ENCODE peak calls at places on chromosome X, in nine cellular contexts. One of them, this sample, is unnamed.

GRCh38 chrX:39519213-39519544 is 578.6 kb downstream of the BCOR start:
- DNase-seq in neural crest cell: no peak
- DNase-seq in WTC11: no peak
- DNase-seq in GM13977: no peak
- DNase-seq in mesothelial cell of epicardium: no peak
- DNase-seq in breast epithelium: no peak
- DNase-seq in endodermal cell: no peak
- DNase-seq in heart right ventricle: peak; percentile 44
- DNase-seq in cardiac muscle cell: peak; percentile 61
- DNase-seq in this sample: peak; percentile 43

GRCh38 chrX:44829836-44830235 is 14.0 kb upstream of the DUSP21 start:
- DNase-seq in breast epithelium: no peak
- DNase-seq in mesothelial cell of epicardium: no peak
- DNase-seq in heart right ventricle: no peak
- DNase-seq in GM13977: no peak
- DNase-seq in neural crest cell: no peak
- DNase-seq in cardiac muscle cell: no peak
- DNase-seq in WTC11: no peak
- DNase-seq in endodermal cell: no peak
- DNase-seq in this sample: no peak

GRCh38 chrX:72060196-72060974 is 71.3 kb downstream of the RTL5 start:
- DNase-seq in endodermal cell: peak; percentile 68
- DNase-seq in breast epithelium: no peak
- DNase-seq in GM13977: no peak
- DNase-seq in WTC11: peak; percentile 50
- DNase-seq in cardiac muscle cell: peak; percentile 55
- DNase-seq in neural crest cell: peak; percentile 37
- DNase-seq in heart right ventricle: no peak
- DNase-seq in mesothelial cell of epicardium: no peak
- DNase-seq in this sample: peak; percentile 29

GRCh38 chrX:53319614-53320542 is 38.5 kb upstream of the IQSEC2 start:
- DNase-seq in breast epithelium: no peak
- DNase-seq in GM13977: no peak
- DNase-seq in cardiac muscle cell: no peak
- DNase-seq in endodermal cell: peak; percentile 51
- DNase-seq in heart right ventricle: no peak
- DNase-seq in mesothelial cell of epicardium: no peak
- DNase-seq in neural crest cell: no peak
- DNase-seq in WTC11: no peak
- DNase-seq in this sample: no peak

GRCh38 chrX:20521245-20521644 is 254.5 kb upstream of the RPS6KA3 start:
- DNase-seq in heart right ventricle: no peak
- DNase-seq in breast epithelium: no peak
- DNase-seq in WTC11: no peak
- DNase-seq in mesothelial cell of epicardium: no peak
- DNase-seq in neural crest cell: no peak
- DNase-seq in GM13977: no peak
- DNase-seq in endodermal cell: no peak
- DNase-seq in cardiac muscle cell: no peak
- DNase-seq in this sample: peak; percentile 81

GRCh38 chrX:100207331-100208024 is 202.6 kb downstream of the PCDH19 start:
- DNase-seq in cardiac muscle cell: no peak
- DNase-seq in endodermal cell: peak; percentile 38
- DNase-seq in WTC11: no peak
- DNase-seq in heart right ventricle: no peak
- DNase-seq in neural crest cell: no peak
- DNase-seq in breast epithelium: no peak
- DNase-seq in GM13977: no peak
- DNase-seq in mesothelial cell of epicardium: no peak
- DNase-seq in this sample: no peak

GRCh38 chrX:19724409-19724808 is 163.0 kb downstream of the SH3KBP1 start:
- DNase-seq in heart right ventricle: no peak
- DNase-seq in cardiac muscle cell: no peak
- DNase-seq in WTC11: no peak
- DNase-seq in endodermal cell: no peak
- DNase-seq in breast epithelium: no peak
- DNase-seq in mesothelial cell of epicardium: no peak
- DNase-seq in GM13977: no peak
- DNase-seq in neural crest cell: no peak
- DNase-seq in this sample: no peak

GRCh38 chrX:19883878-19884277 is 3.5 kb downstream of the SH3KBP1 start:
- DNase-seq in neural crest cell: no peak
- DNase-seq in WTC11: no peak
- DNase-seq in mesothelial cell of epicardium: no peak
- DNase-seq in cardiac muscle cell: no peak
- DNase-seq in GM13977: no peak
- DNase-seq in heart right ventricle: no peak
- DNase-seq in breast epithelium: no peak
- DNase-seq in endodermal cell: no peak
- DNase-seq in this sample: no peak

GRCh38 chrX:53223955-53224859 is 800 bp downstream of the KDM5C start:
- DNase-seq in WTC11: peak; percentile 19
- DNase-seq in mesothelial cell of epicardium: no peak
- DNase-seq in cardiac muscle cell: peak; percentile 33
- DNase-seq in heart right ventricle: no peak
- DNase-seq in breast epithelium: no peak
- DNase-seq in GM13977: peak; percentile 39
- DNase-seq in neural crest cell: no peak
- DNase-seq in endodermal cell: no peak
- DNase-seq in this sample: peak; percentile 38

GRCh38 chrX:25015486-25016360 is at the start of gene ARX:
- DNase-seq in heart right ventricle: peak; percentile 13
- DNase-seq in GM13977: peak; percentile 78
- DNase-seq in endodermal cell: peak; percentile 96
- DNase-seq in WTC11: peak; percentile 78
- DNase-seq in cardiac muscle cell: peak; percentile 96
- DNase-seq in breast epithelium: no peak
- DNase-seq in mesothelial cell of epicardium: peak; percentile 79
- DNase-seq in neural crest cell: peak; percentile 72
- DNase-seq in this sample: peak; percentile 30

GRCh38 chrX:74251006-74251930 is 52.7 kb upstream of the ZCCHC13 start:
- DNase-seq in breast epithelium: no peak
- DNase-seq in endodermal cell: no peak
- DNase-seq in neural crest cell: no peak
- DNase-seq in GM13977: no peak
- DNase-seq in mesothelial cell of epicardium: no peak
- DNase-seq in cardiac muscle cell: no peak
- DNase-seq in WTC11: no peak
- DNase-seq in heart right ventricle: no peak
- DNase-seq in this sample: peak; percentile 87

GRCh38 chrX:155068165-155068564 is 2.8 kb downstream of the CMC4 start:
- DNase-seq in neural crest cell: no peak
- DNase-seq in endodermal cell: no peak
- DNase-seq in GM13977: no peak
- DNase-seq in heart right ventricle: no peak
- DNase-seq in breast epithelium: no peak
- DNase-seq in cardiac muscle cell: no peak
- DNase-seq in mesothelial cell of epicardium: no peak
- DNase-seq in WTC11: no peak
- DNase-seq in this sample: peak; percentile 63

DNA sequence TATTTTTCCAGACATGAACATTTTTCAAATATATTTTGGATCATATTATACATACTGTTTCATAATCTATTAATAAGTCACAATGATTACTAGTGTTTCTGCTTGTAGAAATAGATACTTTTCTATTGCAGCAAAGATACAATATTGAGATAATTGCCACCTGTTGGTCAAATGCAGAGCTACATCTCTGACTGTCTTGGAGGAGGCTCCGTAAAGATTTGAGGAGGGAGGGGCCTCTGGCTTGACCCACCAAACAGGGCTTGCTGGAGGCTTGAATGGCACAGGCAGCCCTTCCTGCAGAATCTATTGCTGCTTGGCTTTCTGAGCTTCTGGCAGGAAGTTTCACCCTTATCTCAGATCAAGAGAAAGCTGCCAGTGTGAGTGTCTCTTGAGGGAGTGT is 99.3 kb upstream of the ARMCX2 start:
- DNase-seq in WTC11: peak; percentile 56
- DNase-seq in neural crest cell: peak; percentile 12
- DNase-seq in breast epithelium: no peak
- DNase-seq in GM13977: no peak
- DNase-seq in heart right ventricle: peak; percentile 23
- DNase-seq in cardiac muscle cell: peak; percentile 63
- DNase-seq in mesothelial cell of epicardium: no peak
- DNase-seq in endodermal cell: peak; percentile 85
- DNase-seq in this sample: peak; percentile 73
- TF ChIP-seq CTCF in WTC11: peak; percentile 16
- TF ChIP-seq CTCF in neural crest cell: peak; percentile 63
- TF ChIP-seq CTCF in breast epithelium: no peak
- TF ChIP-seq CTCF in GM13977: peak; percentile 51
- TF ChIP-seq CTCF in heart right ventricle: peak; percentile 46
- TF ChIP-seq CTCF in cardiac muscle cell: peak; percentile 35
- TF ChIP-seq CTCF in mesothelial cell of epicardium: peak; percentile 44
- TF ChIP-seq CTCF in endodermal cell: peak; percentile 73
- TF ChIP-seq CTCF in this sample: peak; percentile 57

GRCh38 chrX:11257711-11258110 is 35.5 kb upstream of the AMELX start:
- DNase-seq in WTC11: no peak
- DNase-seq in mesothelial cell of epicardium: no peak
- DNase-seq in heart right ventricle: no peak
- DNase-seq in neural crest cell: no peak
- DNase-seq in breast epithelium: no peak
- DNase-seq in cardiac muscle cell: no peak
- DNase-seq in endodermal cell: no peak
- DNase-seq in GM13977: no peak
- DNase-seq in this sample: no peak
- TF ChIP-seq CTCF in WTC11: no peak
- TF ChIP-seq CTCF in mesothelial cell of epicardium: no peak
- TF ChIP-seq CTCF in heart right ventricle: no peak
- TF ChIP-seq CTCF in neural crest cell: no peak
- TF ChIP-seq CTCF in breast epithelium: no peak
- TF ChIP-seq CTCF in cardiac muscle cell: no peak
- TF ChIP-seq CTCF in endodermal cell: no peak
- TF ChIP-seq CTCF in GM13977: no peak
- TF ChIP-seq CTCF in this sample: no peak

GRCh38 chrX:122910697-122911096 is 273.4 kb upstream of the GRIA3 start:
- DNase-seq in mesothelial cell of epicardium: no peak
- DNase-seq in GM13977: no peak
- DNase-seq in endodermal cell: no peak
- DNase-seq in WTC11: no peak
- DNase-seq in neural crest cell: no peak
- DNase-seq in heart right ventricle: no peak
- DNase-seq in breast epithelium: no peak
- DNase-seq in cardiac muscle cell: no peak
- DNase-seq in this sample: no peak

GRCh38 chrX:122907375-122907774 is 276.7 kb upstream of the GRIA3 start:
- DNase-seq in heart right ventricle: no peak
- DNase-seq in WTC11: no peak
- DNase-seq in endodermal cell: no peak
- DNase-seq in GM13977: no peak
- DNase-seq in cardiac muscle cell: no peak
- DNase-seq in mesothelial cell of epicardium: no peak
- DNase-seq in breast epithelium: no peak
- DNase-seq in neural crest cell: no peak
- DNase-seq in this sample: no peak

GRCh38 chrX:122914256-122914655 is 269.8 kb upstream of the GRIA3 start:
- DNase-seq in cardiac muscle cell: no peak
- DNase-seq in breast epithelium: no peak
- DNase-seq in WTC11: no peak
- DNase-seq in endodermal cell: no peak
- DNase-seq in GM13977: no peak
- DNase-seq in mesothelial cell of epicardium: no peak
- DNase-seq in neural crest cell: no peak
- DNase-seq in heart right ventricle: no peak
- DNase-seq in this sample: no peak

GRCh38 chrX:122913764-122914163 is 270.3 kb upstream of the GRIA3 start:
- DNase-seq in GM13977: no peak
- DNase-seq in mesothelial cell of epicardium: no peak
- DNase-seq in cardiac muscle cell: no peak
- DNase-seq in heart right ventricle: no peak
- DNase-seq in endodermal cell: no peak
- DNase-seq in breast epithelium: no peak
- DNase-seq in neural crest cell: no peak
- DNase-seq in WTC11: no peak
- DNase-seq in this sample: no peak

DNA sequence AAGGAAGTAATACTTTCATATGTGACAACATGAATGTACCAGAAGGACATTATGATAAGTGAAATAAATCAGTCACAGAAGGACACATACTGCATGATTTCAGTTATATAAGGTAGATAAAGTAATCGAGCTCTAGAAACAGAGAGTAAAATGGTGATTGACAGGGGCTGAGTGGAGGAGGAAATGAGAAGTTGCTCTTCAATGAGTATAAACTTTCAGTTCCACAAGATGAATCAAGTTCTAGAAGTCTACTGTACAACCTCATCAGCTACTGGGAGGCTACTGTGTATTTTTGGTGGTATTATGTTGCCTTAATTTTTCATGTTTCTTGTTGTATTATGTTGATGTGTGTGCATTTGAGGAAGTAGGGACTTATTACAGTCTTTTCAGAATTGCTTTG is 270.9 kb upstream of the GRIA3 start:
- DNase-seq in neural crest cell: no peak
- DNase-seq in GM13977: no peak
- DNase-seq in endodermal cell: no peak
- DNase-seq in cardiac muscle cell: no peak
- DNase-seq in breast epithelium: no peak
- DNase-seq in heart right ventricle: no peak
- DNase-seq in WTC11: no peak
- DNase-seq in mesothelial cell of epicardium: no peak
- DNase-seq in this sample: no peak
- TF ChIP-seq CTCF in neural crest cell: no peak
- TF ChIP-seq CTCF in GM13977: no peak
- TF ChIP-seq CTCF in endodermal cell: no peak
- TF ChIP-seq CTCF in cardiac muscle cell: no peak
- TF ChIP-seq CTCF in breast epithelium: no peak
- TF ChIP-seq CTCF in heart right ventricle: no peak
- TF ChIP-seq CTCF in WTC11: no peak
- TF ChIP-seq CTCF in mesothelial cell of epicardium: no peak
- TF ChIP-seq CTCF in this sample: no peak

DNA sequence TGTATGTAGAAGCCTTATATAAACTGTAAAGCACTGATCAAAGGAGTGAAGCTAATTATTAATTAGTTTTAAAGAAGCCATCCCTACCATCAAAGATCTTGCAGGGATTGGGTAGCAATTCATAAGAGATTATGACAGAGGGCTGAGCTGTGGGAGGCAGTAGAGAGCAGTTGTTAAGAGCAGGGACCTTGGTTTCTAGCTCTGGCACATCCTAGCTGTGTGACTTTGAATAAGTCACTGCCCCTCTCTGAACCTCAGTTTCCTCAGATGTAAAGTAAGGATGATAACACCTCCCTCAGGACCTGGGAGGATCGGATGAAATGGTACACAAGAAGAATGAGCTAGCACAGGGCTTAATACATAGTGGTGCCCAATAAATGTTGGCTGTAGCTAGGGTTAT is 45.4 kb downstream of the APLN start:
- DNase-seq in GM13977: no peak
- DNase-seq in breast epithelium: no peak
- DNase-seq in endodermal cell: no peak
- DNase-seq in neural crest cell: no peak
- DNase-seq in heart right ventricle: no peak
- DNase-seq in WTC11: no peak
- DNase-seq in cardiac muscle cell: no peak
- DNase-seq in mesothelial cell of epicardium: no peak
- DNase-seq in this sample: no peak
- TF ChIP-seq CTCF in GM13977: peak; percentile 22
- TF ChIP-seq CTCF in breast epithelium: no peak
- TF ChIP-seq CTCF in endodermal cell: peak; percentile 37
- TF ChIP-seq CTCF in neural crest cell: no peak
- TF ChIP-seq CTCF in heart right ventricle: no peak
- TF ChIP-seq CTCF in WTC11: no peak
- TF ChIP-seq CTCF in cardiac muscle cell: peak; percentile 21
- TF ChIP-seq CTCF in mesothelial cell of epicardium: no peak
- TF ChIP-seq CTCF in this sample: peak; percentile 33